ENCODE peak calls at places on chromosomes 1 and 21, in ten cellular contexts. L is NCI-H1417; A is NCI-H446; E is effector CD8-positive, alpha-beta T cell; G is lower lobe of right lung; O is activated CD4-positive, alpha-beta T cell treated with anti-CD3 and anti-CD28 coated beads, Interleukin-2, amount 10 ng/mL, durations not matched to agents 7 days and 5 days; U is amniotic stem cell; R is nephron progenitor cell; P is A549; Z is ELR. W is an unnamed sample.

GRCh38 chr1:109091196-109092193 is 931 bp downstream of the TMEM167B start:
- DNase-seq in O (no peak), U (no peak), G (no peak), L (no peak), R (no peak), Z (peak; percentile 75), A (no peak), P (peak; percentile 47), E (no peak), W (peak; percentile 64)

GRCh38 chr21:38913120-38913975 is 107.6 kb downstream of the ETS2 start:
- DNase-seq in P (peak; percentile 38), G (peak; percentile 89), R (peak; percentile 65), U (no peak), E (no peak), Z (peak; percentile 32), L (peak; percentile 85), O (no peak), A (no peak), W (peak; percentile 87)

GRCh38 chr1:52127181-52128175 is 14.4 kb upstream of the ZFYVE9 start:
- DNase-seq in U (peak; percentile 77), O (peak; percentile 28), G (no peak), L (peak; percentile 58), R (peak; percentile 7), Z (peak; percentile 73), A (peak; percentile 64), P (peak; percentile 37), E (no peak), W (peak; percentile 60)

GRCh38 chr1:65039508-65039907 is 73.2 kb upstream of the JAK1 start:
- DNase-seq in Z (no peak), O (no peak), E (no peak), L (no peak), R (no peak), G (no peak), P (no peak), A (no peak), U (no peak), W (peak; percentile 12)

GRCh38 chr1:211503542-211503941 is 11.6 kb upstream of the RD3 start:
- DNase-seq in G (no peak), R (no peak), U (no peak), P (no peak), L (no peak), E (no peak), A (no peak), O (no peak), Z (no peak), W (no peak)

GRCh38 chr1:37149296-37149695 is 115.0 kb upstream of the GRIK3 start:
- DNase-seq in P (no peak), Z (no peak), O (no peak), R (no peak), G (no peak), L (no peak), E (no peak), A (peak; percentile 91), U (no peak), W (no peak)

GRCh38 chr1:111987502-111987901 is 2.0 kb downstream of the KCND3 start:
- DNase-seq in Z (no peak), O (no peak), R (no peak), L (no peak), G (no peak), P (no peak), A (no peak), U (no peak), E (no peak), W (no peak)

GRCh38 chr1:6889875-6890480 is 104.7 kb downstream of the CAMTA1 start:
- DNase-seq in E (no peak), L (peak; percentile 5), G (peak; percentile 54), O (peak; percentile 46), R (peak; percentile 51), A (peak; percentile 60), U (no peak), P (peak; percentile 14), Z (peak; percentile 71), W (peak; percentile 72)

GRCh38 chr1:201791051-201791774 is 37.7 kb upstream of the IPO9 start:
- DNase-seq in A (peak; percentile 61), R (no peak), Z (no peak), U (no peak), O (no peak), L (peak; percentile 82), G (no peak), P (no peak), E (no peak), W (no peak)

GRCh38 chr1:208515123-208515522 is 270.9 kb upstream of the PLXNA2 start:
- DNase-seq in Z (no peak), O (no peak), G (no peak), E (no peak), P (no peak), R (no peak), L (no peak), A (no peak), U (no peak), W (no peak)

GRCh38 chr1:17017435-17017834 is 5.7 kb upstream of the ATP13A2 start:
- DNase-seq in E (no peak), G (no peak), A (no peak), O (no peak), R (no peak), L (no peak), Z (no peak), U (no peak), P (no peak), W (no peak)

GRCh38 chr1:905811-906531 is 17.8 kb upstream of the SAMD11 start:
- DNase-seq in G (peak; percentile 47), U (no peak), R (no peak), Z (no peak), A (no peak), P (no peak), E (no peak), O (peak; percentile 5), L (no peak), W (no peak)

GRCh38 chr1:42739753-42740700 is at the start of gene CLDN19:
- DNase-seq in P (no peak), E (no peak), G (no peak), R (peak; percentile 59), A (no peak), U (no peak), Z (no peak), O (no peak), L (no peak), W (no peak)

GRCh38 chr1:228902781-228903572 is 167.7 kb downstream of the RHOU start:
- DNase-seq in Z (peak; percentile 93), U (peak; percentile 88), O (no peak), P (peak; percentile 88), L (peak; percentile 18), R (no peak), A (peak; percentile 96), E (no peak), G (peak; percentile 53), W (peak; percentile 96)